ENCODE peak calls at places on chromosomes 13 and 19, in ten cellular contexts. O is body of pancreas; D is lower lobe of right lung; F is GM23338; E is IMR-90; V is uterus; C is CD8-positive, alpha-beta memory T cell; W is CD4-positive, CD25-positive, alpha-beta regulatory T cell; N is PC-3; Z is gastrocnemius medialis. U is an unnamed sample. For H3K4me1, the result is how much of the 10 kb centered on the place peaks cover.

GRCh38 chr13:113153810-113154748 is 4.4 kb upstream of the PROZ start:
- DNase-seq in F (peak), W (peak), N (peak), Z (peak), C (peak), O (peak), E (peak), V (peak), D (peak), U (peak)

GRCh38 chr13:73754727-73755292 is 379.4 kb downstream of the KLF12 start:
- DNase-seq in W (no peak), C (no peak), E (peak), Z (no peak), N (peak), V (no peak), O (peak), D (no peak), F (peak), U (peak)

GRCh38 chr13:20525144-20525600 is 485 bp downstream of the CRYL1 start:
- DNase-seq in F (peak), N (peak), C (peak), V (peak), D (peak), W (no peak), E (no peak), Z (peak), O (peak), U (peak)

GRCh38 chr13:41458187-41458938 is 1.0 kb downstream of the RGCC start:
- DNase-seq in C (peak), Z (no peak), F (peak), W (no peak), D (peak), N (peak), V (no peak), E (peak), O (peak), U (peak)

GRCh38 chr13:58858870-58859371 is 1227.4 kb downstream of the PCDH17 start:
- DNase-seq in V (no peak), O (no peak), N (no peak), Z (no peak), W (no peak), E (no peak), F (no peak), C (no peak), D (no peak), U (no peak)

GRCh38 chr19:7607874-7608560 is 12.4 kb downstream of the CAMSAP3 start:
- DNase-seq in N (no peak), F (no peak), E (no peak), Z (no peak), D (no peak), V (no peak), W (no peak), C (peak), O (no peak), U (no peak)

GRCh38 chr13:110277357-110277950 is 29.5 kb downstream of the COL4A1 start:
- DNase-seq in E (no peak), W (no peak), C (no peak), O (no peak), D (no peak), N (no peak), Z (no peak), V (no peak), F (no peak), U (no peak)

GRCh38 chr19:18659281-18660050 is 22.6 kb downstream of the KLHL26 start:
- DNase-seq in C (no peak), O (no peak), Z (no peak), N (no peak), E (no peak), D (no peak), V (peak), F (no peak), W (no peak), U (no peak)

GRCh38 chr13:38210928-38211596 is 138.6 kb upstream of the UFM1 start:
- DNase-seq in D (no peak), Z (no peak), W (no peak), C (no peak), E (no peak), F (peak), V (no peak), O (no peak), N (no peak), U (no peak)

GRCh38 chr13:100306444-100306999 is 217.6 kb downstream of the PCCA start:
- DNase-seq in O (no peak), V (no peak), E (no peak), Z (no peak), N (no peak), F (peak), D (no peak), W (no peak), C (no peak), U (no peak)

GRCh38 chr13:75705395-75705794 is 69.3 kb downstream of the LMO7 start:
- DNase-seq in W (no peak), Z (no peak), C (no peak), N (peak), D (no peak), V (no peak), F (no peak), O (no peak), E (peak), U (no peak)

GRCh38 chr13:41061914-41062837 is 867 bp downstream of the WBP4 start:
- DNase-seq in D (no peak), V (no peak), E (peak), O (no peak), N (peak), F (peak), C (no peak), Z (no peak), W (no peak), U (peak)

GRCh38 chr13:36088001-36088400 is 43.2 kb downstream of the DCLK1 start:
- DNase-seq in F (no peak), N (peak), C (no peak), D (no peak), E (no peak), Z (no peak), O (no peak), W (no peak), V (no peak), U (no peak)

GRCh38 chr19:42420055-42420544 is 7.1 kb downstream of the LIPE start:
- DNase-seq in D (peak), V (no peak), W (peak), Z (no peak), F (peak), E (peak), O (peak), C (peak), N (peak), U (peak)

GRCh38 chr13:114044486-114044885 is 70.6 kb upstream of the C13orf46 start:
- DNase-seq in F (no peak), Z (no peak), D (no peak), O (no peak), C (no peak), N (no peak), V (peak), W (no peak), E (peak), U (no peak)

GRCh38 chr13:27660511-27660910 is 38.8 kb downstream of the POLR1D start:
- DNase-seq in N (no peak), C (no peak), E (no peak), W (no peak), Z (no peak), D (no peak), F (no peak), V (no peak), O (no peak), U (no peak)

DNA sequence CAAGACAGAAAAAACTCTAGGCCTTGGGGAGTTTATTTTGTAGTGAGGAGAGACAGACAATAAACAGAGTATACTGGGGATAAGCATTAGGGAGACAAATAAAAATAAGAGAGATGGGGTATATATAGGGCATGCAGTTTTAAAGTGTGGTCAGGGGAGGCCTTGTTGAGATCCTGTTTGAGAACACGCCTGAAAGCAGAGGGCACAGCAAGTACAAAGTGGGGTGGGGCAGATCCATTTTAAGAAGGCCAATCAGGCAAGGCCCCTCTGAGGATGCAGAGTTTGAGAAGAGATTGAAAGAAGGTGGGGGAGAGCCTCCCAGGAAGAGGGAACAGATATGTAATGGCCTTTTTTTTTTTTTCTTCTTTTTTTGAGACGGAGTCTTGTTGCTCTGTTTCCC is 2.1 kb downstream of the PPP2R1A start:
- DNase-seq in E (no peak), O (no peak), Z (peak), C (no peak), N (no peak), F (peak), D (no peak), W (no peak), V (no peak), U (no peak)
- H3K4me3 ChIP-seq in E (no peak), O (no peak), Z (peak), C (no peak), N (peak), F (peak), D (peak), W (peak), V (no peak), U (peak)

GRCh38 chr19:38867176-38867780 is 10.8 kb downstream of the RINL start:
- DNase-seq in O (no peak), F (no peak), N (no peak), D (no peak), Z (no peak), C (no peak), V (no peak), W (no peak), E (no peak), U (no peak)
- H3K4me1 ChIP-seq in O (under half), F (under half), N (under half), D (under half), Z (under half), C (under half), V (under half), W (under half), E (under half), U (under half)

DNA sequence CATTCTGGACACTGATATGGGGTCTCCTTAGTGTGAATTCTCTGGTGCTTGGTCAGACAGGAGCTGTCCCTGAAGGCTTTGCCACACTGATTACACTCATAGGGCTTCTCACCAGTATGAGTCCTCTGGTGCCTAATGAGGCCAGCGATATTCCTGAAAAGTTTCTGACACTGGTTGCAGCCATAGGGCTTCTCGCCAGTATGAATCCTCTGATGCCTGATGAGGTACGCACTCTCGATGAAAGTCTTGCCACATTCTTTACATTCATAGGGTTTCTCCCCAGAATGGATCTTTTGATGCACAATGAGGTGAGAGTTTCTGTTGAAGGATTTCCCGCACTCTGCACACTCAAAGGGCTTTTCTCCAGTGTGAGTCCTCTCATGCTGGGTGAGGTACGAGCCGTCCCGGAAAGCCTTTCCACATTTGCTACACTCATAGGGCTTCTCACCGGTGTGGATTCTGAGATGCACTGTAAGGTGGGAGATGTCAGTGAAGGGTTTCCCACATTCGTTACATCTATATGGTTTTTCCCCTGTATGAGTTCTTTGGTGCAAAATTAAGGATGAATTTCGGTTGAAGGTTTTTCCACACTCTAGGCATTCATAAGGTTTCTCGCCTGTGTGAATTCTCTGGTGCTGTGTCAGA is 22.4 kb downstream of the ZNF329 start:
- DNase-seq in N (peak), C (no peak), V (no peak), O (no peak), D (no peak), F (peak), E (no peak), W (no peak), Z (no peak), U (no peak)
- H3K4me3 ChIP-seq in N (peak), C (peak), V (no peak), O (no peak), D (no peak), F (no peak), E (no peak), W (no peak), Z (no peak), U (peak)

DNA sequence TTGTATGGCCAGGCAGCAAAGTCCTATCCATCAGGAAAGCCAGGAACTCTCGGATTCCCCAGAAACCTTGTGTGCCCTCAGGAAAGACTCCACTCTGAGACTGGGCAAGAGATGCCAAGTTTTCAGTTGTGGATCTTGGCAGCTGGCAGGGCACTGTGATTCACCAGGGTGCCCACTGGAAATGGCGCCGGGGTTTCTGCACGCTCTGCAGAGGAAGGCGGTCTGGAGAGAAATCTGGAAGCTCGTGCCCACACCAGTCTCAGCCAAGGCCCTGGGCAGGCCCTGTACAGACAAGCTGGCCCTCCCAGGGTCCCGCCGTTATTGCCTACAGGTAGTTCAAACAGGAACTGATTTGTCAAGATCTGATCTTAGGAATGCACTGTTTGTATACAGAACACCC is 4.9 kb downstream of the NAPA start:
- DNase-seq in O (peak), Z (peak), C (no peak), E (no peak), W (no peak), V (no peak), N (peak), D (no peak), F (no peak), U (no peak)
- H3K4me1 ChIP-seq in O (half or more), Z (half or more), C (under half), E (under half), W (under half), V (half or more), N (under half), D (half or more), F (under half), U (under half)

GRCh38 chr19:39987596-39987995 is 9.3 kb upstream of the ZNF546 start:
- DNase-seq in Z (no peak), O (no peak), N (no peak), E (no peak), D (no peak), V (no peak), W (no peak), C (no peak), F (no peak), U (no peak)
- H3K4me3 ChIP-seq in Z (no peak), O (no peak), N (no peak), E (no peak), D (no peak), V (no peak), W (no peak), C (no peak), F (no peak), U (no peak)

GRCh38 chr19:5880604-5881078 is 10.3 kb upstream of the FUT5 start:
- DNase-seq in O (peak), D (no peak), C (no peak), Z (peak), E (peak), V (peak), N (no peak), F (peak), W (no peak), U (no peak)

GRCh38 chr19:5880196-5880595 is 9.9 kb upstream of the FUT5 start:
- DNase-seq in Z (no peak), O (no peak), D (no peak), C (no peak), V (no peak), W (no peak), F (no peak), E (no peak), N (no peak), U (no peak)

GRCh38 chr19:5877869-5878268 is 7.5 kb upstream of the FUT5 start:
- DNase-seq in D (no peak), E (no peak), O (no peak), N (no peak), W (no peak), F (no peak), V (no peak), C (no peak), Z (no peak), U (no peak)

GRCh38 chr19:5882421-5882968 is 12.2 kb upstream of the FUT5 start:
- DNase-seq in F (no peak), V (no peak), Z (no peak), E (no peak), C (no peak), D (no peak), N (no peak), W (no peak), O (no peak), U (no peak)

GRCh38 chr19:5881543-5882299 is 11.4 kb upstream of the FUT5 start:
- DNase-seq in V (no peak), Z (no peak), N (no peak), W (no peak), D (no peak), F (no peak), E (no peak), C (no peak), O (no peak), U (no peak)
- H3K4me1 ChIP-seq in V (under half), Z (under half), N (under half), W (under half), D (under half), F (under half), E (under half), C (under half), O (under half), U (under half)

GRCh38 chr19:30340724-30341595 is 31.2 kb upstream of the ZNF536 start:
- DNase-seq in F (no peak), V (no peak), Z (no peak), O (no peak), N (no peak), D (no peak), W (no peak), E (no peak), C (no peak), U (no peak)
- H3K4me3 ChIP-seq in F (no peak), V (no peak), Z (no peak), O (no peak), N (no peak), D (no peak), W (no peak), E (no peak), C (no peak), U (no peak)